ENCODE peak calls at places on chromosomes 16 and 17, in eight cellular contexts. One of them, this sample, is unnamed.

GRCh38 chr16:64469906-64470702 is 651.8 kb downstream of the CDH11 start:
- DNase-seq in fibroblast of mammary gland: no peak
- DNase-seq in fibroblast of villous mesenchyme: peak; percentile 11
- DNase-seq in cardiac fibroblast: peak; percentile 28
- DNase-seq in Caco-2: no peak
- DNase-seq in ovary: peak; percentile 10
- DNase-seq in BJ: no peak
- DNase-seq in neural progenitor cell: peak; percentile 19
- DNase-seq in this sample: no peak

GRCh38 chr17:66016231-66016630 is 175.7 kb downstream of the CEP112 start:
- DNase-seq in ovary: no peak
- DNase-seq in fibroblast of villous mesenchyme: no peak
- DNase-seq in BJ: no peak
- DNase-seq in Caco-2: no peak
- DNase-seq in cardiac fibroblast: no peak
- DNase-seq in fibroblast of mammary gland: no peak
- DNase-seq in neural progenitor cell: no peak
- DNase-seq in this sample: no peak

GRCh38 chr17:80429356-80430275 is 14.6 kb downstream of the ENDOV start:
- DNase-seq in fibroblast of villous mesenchyme: no peak
- DNase-seq in cardiac fibroblast: no peak
- DNase-seq in Caco-2: no peak
- DNase-seq in ovary: no peak
- DNase-seq in neural progenitor cell: no peak
- DNase-seq in BJ: no peak
- DNase-seq in fibroblast of mammary gland: no peak
- DNase-seq in this sample: no peak

GRCh38 chr17:40307691-40308289 is 1.2 kb upstream of the RARA start:
- DNase-seq in cardiac fibroblast: no peak
- DNase-seq in neural progenitor cell: no peak
- DNase-seq in fibroblast of villous mesenchyme: peak; percentile 91
- DNase-seq in BJ: no peak
- DNase-seq in ovary: peak; percentile 8
- DNase-seq in Caco-2: no peak
- DNase-seq in fibroblast of mammary gland: no peak
- DNase-seq in this sample: no peak

GRCh38 chr16:51853586-51853985 is 693.4 kb downstream of the TOX3 start:
- DNase-seq in fibroblast of mammary gland: no peak
- DNase-seq in neural progenitor cell: peak; percentile 35
- DNase-seq in fibroblast of villous mesenchyme: no peak
- DNase-seq in Caco-2: no peak
- DNase-seq in cardiac fibroblast: no peak
- DNase-seq in ovary: no peak
- DNase-seq in BJ: no peak
- DNase-seq in this sample: no peak

GRCh38 chr17:39591958-39592954 is 15.5 kb downstream of the NEUROD2 start:
- DNase-seq in fibroblast of villous mesenchyme: peak; percentile 61
- DNase-seq in ovary: peak; percentile 19
- DNase-seq in Caco-2: peak; percentile 84
- DNase-seq in BJ: no peak
- DNase-seq in cardiac fibroblast: peak; percentile 53
- DNase-seq in neural progenitor cell: peak; percentile 92
- DNase-seq in fibroblast of mammary gland: peak; percentile 43
- DNase-seq in this sample: no peak

GRCh38 chr17:65532491-65532890 is 29.0 kb downstream of the AXIN2 start:
- DNase-seq in cardiac fibroblast: no peak
- DNase-seq in BJ: no peak
- DNase-seq in neural progenitor cell: no peak
- DNase-seq in fibroblast of villous mesenchyme: no peak
- DNase-seq in Caco-2: no peak
- DNase-seq in fibroblast of mammary gland: no peak
- DNase-seq in ovary: peak; percentile 31
- DNase-seq in this sample: no peak

GRCh38 chr16:65377131-65377649 is 255.3 kb upstream of the CDH11 start:
- DNase-seq in Caco-2: no peak
- DNase-seq in neural progenitor cell: no peak
- DNase-seq in fibroblast of mammary gland: peak; percentile 22
- DNase-seq in ovary: no peak
- DNase-seq in BJ: no peak
- DNase-seq in fibroblast of villous mesenchyme: no peak
- DNase-seq in cardiac fibroblast: peak; percentile 22
- DNase-seq in this sample: no peak

GRCh38 chr17:17519886-17520285 is 23.7 kb upstream of the RASD1 start:
- DNase-seq in cardiac fibroblast: no peak
- DNase-seq in fibroblast of villous mesenchyme: no peak
- DNase-seq in Caco-2: no peak
- DNase-seq in neural progenitor cell: no peak
- DNase-seq in BJ: no peak
- DNase-seq in ovary: no peak
- DNase-seq in fibroblast of mammary gland: no peak
- DNase-seq in this sample: no peak

GRCh38 chr17:28544402-28545140 is 7.9 kb downstream of the UNC119 start:
- DNase-seq in ovary: no peak
- DNase-seq in Caco-2: no peak
- DNase-seq in fibroblast of villous mesenchyme: no peak
- DNase-seq in BJ: no peak
- DNase-seq in neural progenitor cell: no peak
- DNase-seq in fibroblast of mammary gland: no peak
- DNase-seq in cardiac fibroblast: no peak
- DNase-seq in this sample: no peak

GRCh38 chr17:48113201-48113676 is 5.7 kb downstream of the SNX11 start:
- DNase-seq in ovary: no peak
- DNase-seq in fibroblast of villous mesenchyme: no peak
- DNase-seq in neural progenitor cell: no peak
- DNase-seq in fibroblast of mammary gland: no peak
- DNase-seq in Caco-2: no peak
- DNase-seq in BJ: no peak
- DNase-seq in cardiac fibroblast: peak; percentile 48
- DNase-seq in this sample: no peak

GRCh38 chr17:76207268-76207667 is 33.0 kb downstream of the RNF157 start:
- DNase-seq in BJ: no peak
- DNase-seq in Caco-2: no peak
- DNase-seq in cardiac fibroblast: no peak
- DNase-seq in ovary: no peak
- DNase-seq in fibroblast of villous mesenchyme: no peak
- DNase-seq in fibroblast of mammary gland: no peak
- DNase-seq in neural progenitor cell: no peak
- DNase-seq in this sample: no peak

GRCh38 chr17:49407981-49408501 is 6.6 kb downstream of the PHB1 start:
- DNase-seq in fibroblast of mammary gland: peak; percentile 49
- DNase-seq in neural progenitor cell: peak; percentile 87
- DNase-seq in Caco-2: peak; percentile 98
- DNase-seq in BJ: no peak
- DNase-seq in ovary: peak; percentile 50
- DNase-seq in fibroblast of villous mesenchyme: peak; percentile 72
- DNase-seq in cardiac fibroblast: peak; percentile 54
- DNase-seq in this sample: no peak

GRCh38 chr17:76382803-76383644 is 1.4 kb upstream of the SPHK1 start:
- DNase-seq in neural progenitor cell: peak; percentile 77
- DNase-seq in Caco-2: peak; percentile 62
- DNase-seq in fibroblast of mammary gland: peak; percentile 68
- DNase-seq in BJ: no peak
- DNase-seq in fibroblast of villous mesenchyme: peak; percentile 71
- DNase-seq in cardiac fibroblast: peak; percentile 79
- DNase-seq in ovary: no peak
- DNase-seq in this sample: no peak

GRCh38 chr17:17851101-17851500 is 14.3 kb upstream of the SREBF1 start:
- DNase-seq in Caco-2: no peak
- DNase-seq in fibroblast of mammary gland: no peak
- DNase-seq in neural progenitor cell: no peak
- DNase-seq in ovary: no peak
- DNase-seq in cardiac fibroblast: no peak
- DNase-seq in fibroblast of villous mesenchyme: no peak
- DNase-seq in BJ: no peak
- DNase-seq in this sample: no peak

GRCh38 chr17:77460514-77461046 is 319.8 kb downstream of the SEC14L1 start:
- DNase-seq in ovary: no peak
- DNase-seq in cardiac fibroblast: no peak
- DNase-seq in fibroblast of villous mesenchyme: peak; percentile 64
- DNase-seq in fibroblast of mammary gland: no peak
- DNase-seq in Caco-2: no peak
- DNase-seq in BJ: no peak
- DNase-seq in neural progenitor cell: no peak
- DNase-seq in this sample: no peak
- H3K4me3 ChIP-seq in ovary: no peak overlapping the region
- H3K4me3 ChIP-seq in cardiac fibroblast: no peak overlapping the region
- H3K4me3 ChIP-seq in fibroblast of villous mesenchyme: peak overlapping the region; percentile 12
- H3K4me3 ChIP-seq in fibroblast of mammary gland: no peak overlapping the region
- H3K4me3 ChIP-seq in Caco-2: no peak overlapping the region
- H3K4me3 ChIP-seq in BJ: no peak overlapping the region
- H3K4me3 ChIP-seq in neural progenitor cell: no peak overlapping the region
- H3K4me3 ChIP-seq in this sample: no peak overlapping the region

DNA sequence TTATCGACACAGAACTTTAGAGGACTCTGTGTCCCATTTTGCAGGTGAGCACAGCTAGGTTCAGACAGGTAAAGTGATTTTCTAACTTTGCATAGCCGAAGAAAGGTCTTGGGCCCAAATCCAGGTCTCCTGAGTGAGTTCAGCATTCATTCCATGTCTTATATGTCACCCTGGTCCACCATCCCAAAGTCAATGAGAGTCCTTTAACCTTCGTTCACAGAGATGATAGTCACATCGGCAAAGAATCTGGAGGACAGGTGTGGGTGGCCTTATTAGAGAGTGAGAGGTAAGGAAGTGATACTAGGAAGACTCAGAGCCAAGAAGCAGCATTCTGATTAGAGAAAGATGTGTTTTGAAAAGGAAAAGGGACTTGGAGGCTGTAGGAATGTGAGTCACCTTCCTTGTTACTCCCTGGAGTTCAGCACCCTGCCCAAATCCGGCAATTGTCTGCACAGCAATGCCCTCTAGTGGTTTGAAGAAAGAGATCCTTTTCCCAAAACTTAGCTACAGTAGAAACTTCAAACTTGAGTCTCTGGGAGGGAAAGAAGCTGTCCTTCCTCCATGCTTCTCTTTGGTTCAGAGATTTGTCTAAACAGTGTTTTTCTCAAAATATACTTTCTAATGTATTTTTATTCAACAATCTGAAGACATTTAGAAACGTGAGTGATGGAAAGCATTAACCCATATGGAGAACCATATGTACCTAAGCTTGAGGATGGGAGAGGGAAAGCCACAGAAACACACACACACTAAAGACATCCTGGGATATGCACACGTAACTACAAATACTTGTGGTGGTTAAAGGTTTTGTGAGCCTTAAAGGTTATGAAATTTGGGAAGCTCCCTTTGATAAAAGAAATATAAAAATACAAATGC is 96.4 kb upstream of the SHISA6 start:
- DNase-seq in BJ: no peak
- DNase-seq in cardiac fibroblast: peak; percentile 59
- DNase-seq in Caco-2: peak; percentile 43
- DNase-seq in fibroblast of mammary gland: peak; percentile 56
- DNase-seq in ovary: no peak
- DNase-seq in fibroblast of villous mesenchyme: peak; percentile 2
- DNase-seq in neural progenitor cell: peak; percentile 69
- DNase-seq in this sample: no peak
- TF ChIP-seq CTCF in BJ: no peak
- TF ChIP-seq CTCF in cardiac fibroblast: peak; percentile 47
- TF ChIP-seq CTCF in Caco-2: no peak
- TF ChIP-seq CTCF in fibroblast of mammary gland: peak; percentile 56
- TF ChIP-seq CTCF in ovary: peak; percentile 15
- TF ChIP-seq CTCF in fibroblast of villous mesenchyme: peak; percentile 29
- TF ChIP-seq CTCF in neural progenitor cell: peak; percentile 87
- TF ChIP-seq CTCF in this sample: peak; percentile 16

GRCh38 chr16:88804552-88805339 is 1.2 kb downstream of the CDT1 start:
- DNase-seq in cardiac fibroblast: no peak
- DNase-seq in fibroblast of villous mesenchyme: no peak
- DNase-seq in Caco-2: peak; percentile 80
- DNase-seq in neural progenitor cell: no peak
- DNase-seq in ovary: no peak
- DNase-seq in BJ: no peak
- DNase-seq in fibroblast of mammary gland: no peak
- DNase-seq in this sample: no peak

GRCh38 chr16:88803264-88803987 is at the start of gene CDT1:
- DNase-seq in fibroblast of villous mesenchyme: peak; percentile 74
- DNase-seq in ovary: peak; percentile 82
- DNase-seq in Caco-2: peak; percentile 94
- DNase-seq in fibroblast of mammary gland: peak; percentile 70
- DNase-seq in BJ: no peak
- DNase-seq in cardiac fibroblast: peak; percentile 77
- DNase-seq in neural progenitor cell: peak; percentile 92
- DNase-seq in this sample: no peak

GRCh38 chr16:88805340-88805715 is 1.7 kb downstream of the CDT1 start:
- DNase-seq in BJ: no peak
- DNase-seq in Caco-2: no peak
- DNase-seq in neural progenitor cell: no peak
- DNase-seq in ovary: no peak
- DNase-seq in fibroblast of villous mesenchyme: no peak
- DNase-seq in cardiac fibroblast: no peak
- DNase-seq in fibroblast of mammary gland: no peak
- DNase-seq in this sample: no peak

GRCh38 chr16:88805887-88806393 is 2.4 kb downstream of the CDT1 start:
- DNase-seq in fibroblast of mammary gland: no peak
- DNase-seq in BJ: no peak
- DNase-seq in neural progenitor cell: no peak
- DNase-seq in Caco-2: no peak
- DNase-seq in cardiac fibroblast: no peak
- DNase-seq in fibroblast of villous mesenchyme: no peak
- DNase-seq in ovary: no peak
- DNase-seq in this sample: no peak

DNA sequence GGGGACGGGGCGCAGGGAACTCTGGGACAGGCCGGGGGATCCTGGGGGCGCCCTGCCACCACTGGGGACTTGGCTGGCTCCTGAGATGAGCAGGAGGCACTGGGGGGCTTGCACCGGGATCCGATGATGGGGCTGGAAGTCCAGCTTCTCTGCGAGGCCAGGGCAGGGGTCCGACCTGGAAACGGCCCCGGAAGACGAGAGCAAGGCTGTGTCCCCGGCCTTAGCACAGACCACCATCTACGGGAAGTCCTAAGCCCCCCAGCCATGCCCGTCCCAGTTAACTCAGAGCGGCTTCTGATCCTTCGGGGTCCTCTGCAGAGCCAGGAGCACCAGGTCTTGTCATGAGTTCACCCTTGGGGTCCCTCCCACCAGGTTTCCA is 573 bp downstream of the CDT1 start:
- DNase-seq in BJ: no peak
- DNase-seq in neural progenitor cell: no peak
- DNase-seq in Caco-2: no peak
- DNase-seq in cardiac fibroblast: no peak
- DNase-seq in ovary: no peak
- DNase-seq in fibroblast of villous mesenchyme: no peak
- DNase-seq in fibroblast of mammary gland: no peak
- DNase-seq in this sample: no peak
- H3K4me3 ChIP-seq in BJ: peak overlapping the region; percentile 77
- H3K4me3 ChIP-seq in neural progenitor cell: peak overlapping the region; percentile 76
- H3K4me3 ChIP-seq in Caco-2: peak overlapping the region; percentile 78
- H3K4me3 ChIP-seq in cardiac fibroblast: peak overlapping the region; percentile 64
- H3K4me3 ChIP-seq in ovary: no peak overlapping the region
- H3K4me3 ChIP-seq in fibroblast of villous mesenchyme: peak overlapping the region; percentile 69
- H3K4me3 ChIP-seq in fibroblast of mammary gland: peak overlapping the region; percentile 62
- H3K4me3 ChIP-seq in this sample: peak overlapping the region; percentile 48

DNA sequence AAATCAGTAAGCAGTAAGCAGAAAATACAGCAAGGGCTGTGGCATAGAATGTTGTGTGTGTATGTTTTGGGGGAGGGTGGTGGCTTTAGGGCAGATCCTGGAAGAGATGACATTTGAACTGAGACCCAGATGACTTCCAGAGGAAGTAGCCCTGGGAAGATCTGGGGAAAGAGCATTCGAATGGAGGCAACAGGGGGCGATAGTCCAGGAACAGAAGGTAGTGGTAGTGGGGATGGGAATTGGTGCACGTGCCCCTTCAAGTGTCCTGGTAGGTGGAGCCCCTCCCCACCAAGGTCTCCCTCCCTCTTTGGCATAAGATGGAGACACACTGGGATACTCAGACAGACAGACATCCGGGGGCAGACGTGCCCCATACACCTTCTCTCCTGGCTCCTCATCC is 14.1 kb downstream of the ARHGEF15 start:
- DNase-seq in cardiac fibroblast: no peak
- DNase-seq in neural progenitor cell: no peak
- DNase-seq in BJ: no peak
- DNase-seq in ovary: no peak
- DNase-seq in Caco-2: no peak
- DNase-seq in fibroblast of mammary gland: no peak
- DNase-seq in fibroblast of villous mesenchyme: no peak
- DNase-seq in this sample: no peak
- TF ChIP-seq CTCF in cardiac fibroblast: no peak
- TF ChIP-seq CTCF in neural progenitor cell: no peak
- TF ChIP-seq CTCF in BJ: no peak
- TF ChIP-seq CTCF in ovary: no peak
- TF ChIP-seq CTCF in Caco-2: no peak
- TF ChIP-seq CTCF in fibroblast of mammary gland: no peak
- TF ChIP-seq CTCF in fibroblast of villous mesenchyme: no peak
- TF ChIP-seq CTCF in this sample: no peak